ENCODE peak calls at places on chromosomes 13 and 19, in ten cellular contexts. S is keratinocyte; P is uterus; Q is endodermal cell; G is adrenal gland; O is AG04450; E is effector memory CD4-positive, alpha-beta T cell; L is CD8-positive, alpha-beta memory T cell; B is left ventricle myocardium inferior; A is colonic mucosa. X is an unnamed sample. For H3K27me3 and H3K9me3, the result is how much of the 10 kb centered on the place peaks cover.

GRCh38 chr13:79779761-79780160 is 298.8 kb downstream of the NDFIP2 start:
- DNase-seq in Q (peak), E (no peak), G (peak), L (no peak), B (no peak), S (no peak), A (peak), O (no peak), P (peak), X (no peak)

GRCh38 chr13:113928701-113929627 is 44.9 kb downstream of the C13orf46 start:
- DNase-seq in L (no peak), O (peak), P (peak), Q (peak), B (peak), E (no peak), G (peak), S (no peak), A (no peak), X (peak)

GRCh38 chr13:76825415-76825814 is 60.8 kb downstream of the KCTD12 start:
- DNase-seq in A (no peak), Q (no peak), G (no peak), S (no peak), L (no peak), E (no peak), B (no peak), P (no peak), O (no peak), X (no peak)

GRCh38 chr13:51332566-51333361 is 6.7 kb upstream of the SERPINE3 start:
- DNase-seq in O (no peak), P (no peak), L (no peak), Q (no peak), E (no peak), A (no peak), G (no peak), S (no peak), B (no peak), X (no peak)

GRCh38 chr13:107342747-107343146 is 774.8 kb upstream of the ARGLU1 start:
- DNase-seq in A (no peak), E (no peak), S (no peak), B (no peak), Q (no peak), O (no peak), P (no peak), L (no peak), G (no peak), X (no peak)

GRCh38 chr13:105735269-105735668 is 800.2 kb downstream of the EFNB2 start:
- DNase-seq in B (no peak), E (no peak), L (no peak), Q (no peak), O (no peak), A (no peak), S (no peak), G (no peak), P (no peak), X (no peak)

GRCh38 chr19:7442423-7442822 is 46.4 kb downstream of the PEX11G start:
- DNase-seq in G (no peak), Q (no peak), L (no peak), A (no peak), S (no peak), O (no peak), B (peak), P (peak), E (no peak), X (no peak)

GRCh38 chr19:34181111-34181864 is 9.0 kb downstream of the LSM14A start:
- DNase-seq in E (no peak), L (no peak), G (no peak), P (no peak), O (no peak), S (no peak), B (no peak), Q (no peak), A (no peak), X (no peak)

GRCh38 chr19:1266116-1266817 is 2.9 kb upstream of the CIRBP start:
- DNase-seq in P (peak), L (peak), A (peak), S (no peak), Q (peak), O (no peak), B (peak), G (peak), E (peak), X (peak)

GRCh38 chr13:83229574-83230300 is 652.5 kb downstream of the SLITRK1 start:
- DNase-seq in A (no peak), S (no peak), B (no peak), P (no peak), L (no peak), Q (no peak), G (no peak), O (no peak), E (no peak), X (no peak)

GRCh38 chr13:100300213-100300612 is 211.3 kb downstream of the PCCA start:
- DNase-seq in E (no peak), Q (no peak), S (no peak), P (no peak), G (no peak), A (no peak), B (no peak), L (no peak), O (no peak), X (no peak)

GRCh38 chr13:105510363-105510762 is 1025.1 kb downstream of the EFNB2 start:
- DNase-seq in A (no peak), Q (no peak), E (no peak), B (no peak), G (no peak), P (no peak), L (no peak), S (no peak), O (no peak), X (no peak)

GRCh38 chr19:49921871-49922755 is 6.9 kb upstream of the ATF5 start:
- DNase-seq in O (peak), E (no peak), S (no peak), A (no peak), L (no peak), G (peak), Q (peak), B (no peak), P (no peak), X (peak)

GRCh38 chr19:46696052-46696451 is 20.9 kb downstream of the PRKD2 start:
- DNase-seq in G (no peak), L (no peak), E (no peak), Q (peak), P (no peak), O (no peak), B (no peak), S (no peak), A (no peak), X (no peak)

GRCh38 chr19:16319466-16319865 is 5.2 kb upstream of the KLF2 start:
- DNase-seq in E (peak), A (no peak), Q (no peak), L (peak), O (no peak), S (no peak), B (no peak), G (peak), P (no peak), X (no peak)

GRCh38 chr19:39807846-39808364 is 26.1 kb downstream of the DYRK1B start:
- DNase-seq in E (no peak), Q (no peak), P (no peak), A (no peak), L (no peak), G (no peak), B (no peak), O (no peak), S (no peak), X (no peak)

GRCh38 chr13:104831823-104832222 is 1703.6 kb downstream of the EFNB2 start:
- DNase-seq in E (no peak), O (no peak), A (no peak), P (no peak), L (no peak), B (no peak), Q (no peak), G (no peak), S (no peak), X (no peak)

GRCh38 chr13:91126806-91127205 is 220.7 kb upstream of the MIR17HG start:
- DNase-seq in E (no peak), S (no peak), B (no peak), G (no peak), L (no peak), P (no peak), O (no peak), A (no peak), Q (no peak), X (no peak)

GRCh38 chr19:52189745-52190678 is at the start of gene PPP2R1A:
- DNase-seq in S (peak), G (peak), O (peak), L (peak), Q (peak), B (peak), E (peak), P (peak), A (peak), X (peak)

GRCh38 chr19:15450528-15450890 is 753 bp upstream of the WIZ start:
- DNase-seq in P (no peak), L (no peak), G (peak), S (no peak), O (no peak), E (no peak), Q (no peak), A (no peak), B (no peak), X (no peak)

GRCh38 chr13:52459668-52460067 is 4.4 kb downstream of the CKAP2 start:
- DNase-seq in G (no peak), O (peak), B (no peak), E (no peak), A (no peak), Q (no peak), P (no peak), L (no peak), S (no peak), X (peak)

GRCh38 chr13:94209110-94209509 is 270.4 kb downstream of the DCT start:
- DNase-seq in L (no peak), A (no peak), Q (no peak), B (no peak), E (no peak), S (no peak), P (no peak), G (no peak), O (no peak), X (no peak)

GRCh38 chr13:81676008-81676407 is 1335.1 kb upstream of the SPRY2 start:
- DNase-seq in L (no peak), Q (no peak), P (no peak), O (no peak), B (no peak), E (no peak), A (no peak), S (no peak), G (no peak), X (no peak)

GRCh38 chr13:81670048-81670447 is 1329.1 kb upstream of the SPRY2 start:
- DNase-seq in E (no peak), A (no peak), O (no peak), B (no peak), S (no peak), G (no peak), P (no peak), Q (no peak), L (no peak), X (no peak)

GRCh38 chr13:81671103-81671502 is 1330.2 kb upstream of the SPRY2 start:
- DNase-seq in E (no peak), B (no peak), G (no peak), A (no peak), Q (no peak), O (no peak), P (no peak), L (no peak), S (no peak), X (no peak)
- H3K4me3 ChIP-seq in E (no peak), B (no peak), G (no peak), A (no peak), Q (no peak), O (no peak), P (no peak), L (no peak), S (no peak), X (no peak)

DNA sequence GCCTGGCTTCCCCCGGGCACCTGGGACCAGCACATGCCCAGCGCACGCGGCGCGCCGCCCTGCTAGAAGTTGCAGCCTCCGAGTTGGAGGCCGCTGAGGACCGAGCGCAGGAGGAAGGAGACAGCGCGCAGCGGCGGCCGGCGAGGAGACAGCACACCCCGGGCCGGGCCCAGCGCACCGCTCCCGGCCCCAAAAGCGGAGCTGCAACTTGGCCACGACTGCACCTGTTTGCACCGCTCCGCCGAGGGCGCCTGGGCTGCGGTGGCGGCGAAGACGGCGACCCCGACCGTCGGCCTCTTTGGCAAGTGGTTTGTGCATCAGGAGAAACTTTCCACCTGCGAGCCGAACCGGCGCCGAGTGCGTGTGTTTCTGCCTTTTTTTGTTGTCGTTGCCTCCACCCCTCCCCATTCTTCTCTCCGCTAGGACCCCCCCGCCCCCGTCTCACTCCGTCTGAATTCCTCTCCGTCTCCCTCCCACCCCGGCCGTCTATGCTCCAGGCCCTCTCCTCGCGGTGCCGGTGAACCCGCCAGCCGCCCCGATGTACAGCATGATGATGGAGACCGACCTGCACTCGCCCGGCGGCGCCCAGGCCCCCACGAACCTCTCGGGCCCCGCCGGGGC is at the start of gene SOX1:
- DNase-seq in L (peak), A (no peak), E (no peak), O (no peak), B (no peak), G (no peak), Q (peak), P (no peak), S (no peak), X (no peak)
- H3K27me3 ChIP-seq in L (under half), A (half or more), E (under half), O (half or more), B (half or more), G (half or more), Q (half or more), P (under half), S (half or more), X (under half)

GRCh38 chr19:54674021-54674617 is 11.3 kb downstream of the LILRB4 start:
- DNase-seq in O (no peak), S (no peak), G (no peak), L (no peak), B (no peak), E (no peak), A (no peak), Q (no peak), P (no peak), X (no peak)

GRCh38 chr19:54673222-54673621 is 10.4 kb downstream of the LILRB4 start:
- DNase-seq in O (no peak), G (peak), E (no peak), A (no peak), Q (no peak), S (no peak), P (no peak), L (no peak), B (no peak), X (no peak)

GRCh38 chr19:54682306-54682705 is 19.5 kb downstream of the LILRB4 start:
- DNase-seq in A (no peak), O (no peak), L (no peak), B (no peak), P (no peak), G (no peak), E (no peak), Q (no peak), S (no peak), X (no peak)

GRCh38 chr19:54677217-54677616 is 14.4 kb downstream of the LILRB4 start:
- DNase-seq in O (no peak), P (no peak), S (no peak), L (no peak), B (no peak), Q (no peak), E (no peak), A (no peak), G (no peak), X (no peak)
- H3K9me3 ChIP-seq in O (under half), P (under half), S (under half), L (under half), B (under half), Q (half or more), E (under half), A (under half), G (under half), X (under half)

GRCh38 chr19:18058208-18059009 is 28.3 kb downstream of the IL12RB1 start:
- DNase-seq in P (peak), B (peak), S (no peak), O (no peak), L (peak), A (peak), G (peak), E (peak), Q (peak), X (peak)
- H3K4me3 ChIP-seq in P (no peak), B (peak), S (no peak), O (peak), L (no peak), A (peak), G (no peak), E (no peak), Q (peak), X (no peak)

DNA sequence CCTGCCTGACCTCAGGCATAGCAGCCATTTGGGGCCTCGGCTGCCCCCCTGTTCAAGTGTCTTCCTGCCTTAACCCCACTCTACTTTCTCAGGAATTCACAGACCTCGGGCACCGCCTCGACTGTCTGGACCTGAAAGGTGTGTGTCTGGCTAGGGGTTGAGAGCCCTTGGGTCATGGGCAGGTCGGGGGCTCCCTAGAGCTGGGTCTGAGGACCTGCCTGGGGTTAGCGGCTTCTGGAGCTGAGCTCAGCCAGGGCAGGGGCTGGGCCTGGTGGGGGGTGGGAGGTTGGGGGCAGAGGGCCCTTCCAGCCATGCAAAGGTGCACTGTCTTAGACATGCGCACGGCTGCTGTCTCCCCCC is 20.7 kb downstream of the NKPD1 start:
- DNase-seq in B (no peak), S (no peak), A (no peak), E (no peak), O (no peak), L (no peak), Q (no peak), P (no peak), G (no peak), X (no peak)
- H3K27me3 ChIP-seq in B (under half), S (under half), A (under half), E (under half), O (under half), L (under half), Q (under half), P (under half), G (under half), X (under half)

GRCh38 chr19:27759896-27760295 is 1453.1 kb downstream of the UQCRFS1 start:
- DNase-seq in G (no peak), E (no peak), Q (no peak), O (no peak), B (no peak), A (no peak), S (no peak), L (no peak), P (no peak), X (no peak)
- H3K9me3 ChIP-seq in G (under half), E (under half), Q (under half), O (under half), B (under half), A (under half), S (under half), L (under half), P (under half), X (under half)

GRCh38 chr19:38402623-38402966 is 298 bp upstream of the FAM98C start:
- DNase-seq in G (no peak), A (no peak), Q (no peak), L (no peak), P (no peak), B (no peak), O (no peak), E (no peak), S (no peak), X (no peak)
- H3K4me3 ChIP-seq in G (no peak), A (peak), Q (peak), L (peak), P (peak), B (peak), O (peak), E (peak), S (peak), X (peak)

GRCh38 chr13:27917121-27917947 is 2.5 kb upstream of the PDX1 start:
- DNase-seq in Q (peak), A (no peak), B (no peak), S (no peak), E (no peak), G (no peak), L (no peak), O (no peak), P (no peak), X (no peak)
- H3K27me3 ChIP-seq in Q (half or more), A (half or more), B (half or more), S (half or more), E (under half), G (half or more), L (under half), O (half or more), P (under half), X (under half)

DNA sequence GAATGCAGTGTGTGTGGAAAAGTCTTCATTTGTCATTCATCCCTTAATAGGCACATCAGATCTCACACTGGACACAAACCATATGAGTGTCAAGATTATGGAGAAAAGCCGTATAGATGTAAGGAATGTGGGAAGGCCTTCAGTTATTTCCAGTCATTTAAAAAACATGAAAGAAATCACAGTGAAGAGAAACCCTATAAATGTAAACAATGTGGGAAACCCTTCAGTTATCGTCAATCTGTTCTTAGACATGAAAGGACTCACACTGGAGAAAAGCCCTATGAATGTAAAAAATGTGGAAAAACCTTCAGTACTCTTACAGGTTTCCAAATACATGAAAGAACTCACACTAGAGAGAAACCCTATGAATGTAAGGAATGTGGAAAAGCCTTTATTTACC is 45.3 kb downstream of the ZNF136 start:
- DNase-seq in S (no peak), E (no peak), Q (no peak), L (no peak), O (no peak), B (no peak), P (no peak), G (no peak), A (no peak), X (no peak)
- H3K9me3 ChIP-seq in S (under half), E (under half), Q (half or more), L (under half), O (under half), B (half or more), P (under half), G (under half), A (under half), X (half or more)